ENCODE peak calls at places on chromosome 10, in ten cellular contexts. L, E, T, N, R, P, O, Z, W and B are unnamed samples.

GRCh38 chr10:18460061-18460460 is 191.3 kb downstream of the NSUN6 start:
- DNase-seq in L (no peak), E (no peak), T (no peak), N (no peak), R (no peak), P (no peak), O (no peak), Z (no peak), W (no peak), B (no peak)

GRCh38 chr10:1472605-1473004 is 264.7 kb downstream of the ADARB2 start:
- DNase-seq in L (no peak), E (no peak), T (no peak), N (no peak), R (no peak), P (no peak), O (no peak), Z (no peak), W (no peak), B (no peak)

GRCh38 chr10:92914478-92915066 is 66.3 kb downstream of the EXOC6 start:
- DNase-seq in L (peak), E (no peak), T (no peak), N (peak), R (peak), P (peak), O (peak), Z (no peak), W (peak), B (peak)

GRCh38 chr10:60853107-60853506 is 74.8 kb downstream of the CDK1 start:
- DNase-seq in L (no peak), E (no peak), T (no peak), N (no peak), R (no peak), P (no peak), O (peak), Z (no peak), W (no peak), B (no peak)

GRCh38 chr10:27747096-27747451 is 1.5 kb upstream of the MKX start:
- DNase-seq in L (no peak), E (no peak), T (no peak), N (peak), R (peak), P (peak), O (no peak), Z (no peak), W (no peak), B (no peak)

GRCh38 chr10:89900554-89900953 is 199.2 kb downstream of the KIF20B start:
- DNase-seq in L (no peak), E (no peak), T (no peak), N (no peak), R (no peak), P (no peak), O (no peak), Z (no peak), W (no peak), B (no peak)

GRCh38 chr10:108421256-108421655 is 1256.8 kb upstream of the SORCS1 start:
- DNase-seq in L (no peak), E (no peak), T (no peak), N (no peak), R (no peak), P (no peak), O (no peak), Z (no peak), W (no peak), B (no peak)

GRCh38 chr10:93512565-93512964 is 16.2 kb downstream of the CEP55 start:
- DNase-seq in L (no peak), E (no peak), T (no peak), N (no peak), R (no peak), P (peak), O (no peak), Z (no peak), W (peak), B (no peak)

GRCh38 chr10:10951675-10952074 is 66.0 kb upstream of the CELF2 start:
- DNase-seq in L (no peak), E (no peak), T (no peak), N (no peak), R (no peak), P (no peak), O (no peak), Z (no peak), W (no peak), B (no peak)

GRCh38 chr10:7423521-7423920 is 12.7 kb upstream of the SFMBT2 start:
- DNase-seq in L (no peak), E (no peak), T (no peak), N (peak), R (peak), P (no peak), O (no peak), Z (no peak), W (no peak), B (no peak)

GRCh38 chr10:69265521-69265920 is 12.8 kb upstream of the HK1 start:
- DNase-seq in L (no peak), E (no peak), T (no peak), N (no peak), R (no peak), P (no peak), O (no peak), Z (no peak), W (no peak), B (no peak)

GRCh38 chr10:131983780-131984179 is 2.1 kb upstream of the BNIP3 start:
- DNase-seq in L (no peak), E (no peak), T (no peak), N (no peak), R (no peak), P (peak), O (no peak), Z (no peak), W (peak), B (no peak)